ENCODE peak calls at places on chromosome 17, in four cellular contexts. Z, D, T and H are unnamed samples.

GRCh38 chr17:43952351-43952723 is 1.4 kb downstream of the PYY start:
- DNase-seq in Z (no peak), D (no peak), T (no peak), H (no peak)

GRCh38 chr17:72726936-72727335 is 365.6 kb downstream of the SLC39A11 start:
- DNase-seq in Z (no peak), D (no peak), T (peak; percentile 93), H (no peak)

GRCh38 chr17:63998050-63998720 is at the start of gene PRR29:
- DNase-seq in Z (no peak), D (peak; percentile 13), T (peak; percentile 82), H (no peak)

GRCh38 chr17:39928868-39929651 is 1.5 kb downstream of the LRRC3C start:
- DNase-seq in Z (peak; percentile 91), D (peak; percentile 92), T (no peak), H (peak; percentile 66)

GRCh38 chr17:39094607-39095308 is 56.7 kb downstream of the PLXDC1 start:
- DNase-seq in Z (no peak), D (no peak), T (no peak), H (no peak)

GRCh38 chr17:8151120-8151640 is 1.0 kb downstream of the PER1 start:
- DNase-seq in Z (peak; percentile 51), D (peak; percentile 82), T (peak; percentile 89), H (peak; percentile 77)

GRCh38 chr17:73396429-73397277 is 84.9 kb upstream of the CDC42EP4 start:
- DNase-seq in Z (no peak), D (no peak), T (no peak), H (no peak)

GRCh38 chr17:8489841-8490240 is 54.2 kb downstream of the NDEL1 start:
- DNase-seq in Z (no peak), D (no peak), T (no peak), H (no peak)

GRCh38 chr17:50344712-50345380 is 1.1 kb upstream of the XYLT2 start:
- DNase-seq in Z (no peak), D (no peak), T (no peak), H (no peak)

GRCh38 chr17:82933911-82934310 is 94.1 kb upstream of the ZNF750 start:
- DNase-seq in Z (no peak), D (no peak), T (no peak), H (no peak)

GRCh38 chr17:9291912-9292562 is 270.7 kb downstream of the NTN1 start:
- DNase-seq in Z (no peak), D (no peak), T (peak; percentile 16), H (peak; percentile 3)

GRCh38 chr17:15432807-15433547 is 34.4 kb downstream of the CDRT4 start:
- DNase-seq in Z (no peak), D (no peak), T (no peak), H (no peak)

GRCh38 chr17:78496311-78496710 is 80.9 kb downstream of the DNAH17 start:
- DNase-seq in Z (no peak), D (no peak), T (no peak), H (no peak)

GRCh38 chr17:27295945-27296344 is 2.0 kb downstream of the WSB1 start:
- DNase-seq in Z (no peak), D (no peak), T (no peak), H (no peak)

GRCh38 chr17:11209906-11210305 is 31.1 kb upstream of the SHISA6 start:
- DNase-seq in Z (no peak), D (no peak), T (no peak), H (no peak)

GRCh38 chr17:37327341-37328090 is 48.3 kb upstream of the C17orf78 start:
- DNase-seq in Z (peak; percentile 87), D (peak; percentile 86), T (no peak), H (peak; percentile 93)

GRCh38 chr17:48577946-48578615 is at the start of gene HOXB4:
- DNase-seq in Z (no peak), D (no peak), T (peak; percentile 85), H (no peak)

GRCh38 chr17:82698974-82699442 is 510 bp upstream of the RAB40B start:
- DNase-seq in Z (no peak), D (no peak), T (no peak), H (no peak)

GRCh38 chr17:79838541-79839274 is 532 bp downstream of the CBX4 start:
- DNase-seq in Z (no peak), D (peak; percentile 52), T (peak; percentile 80), H (no peak)
- TF ChIP-seq CTCF in Z (no peak), D (peak; percentile 36), T (no peak), H (no peak)

GRCh38 chr17:35972066-35972465 is 9.2 kb downstream of the CCL16 start:
- DNase-seq in Z (no peak), D (no peak), T (no peak), H (no peak)
- TF ChIP-seq CTCF in Z (no peak), D (no peak), T (no peak), H (no peak)

DNA sequence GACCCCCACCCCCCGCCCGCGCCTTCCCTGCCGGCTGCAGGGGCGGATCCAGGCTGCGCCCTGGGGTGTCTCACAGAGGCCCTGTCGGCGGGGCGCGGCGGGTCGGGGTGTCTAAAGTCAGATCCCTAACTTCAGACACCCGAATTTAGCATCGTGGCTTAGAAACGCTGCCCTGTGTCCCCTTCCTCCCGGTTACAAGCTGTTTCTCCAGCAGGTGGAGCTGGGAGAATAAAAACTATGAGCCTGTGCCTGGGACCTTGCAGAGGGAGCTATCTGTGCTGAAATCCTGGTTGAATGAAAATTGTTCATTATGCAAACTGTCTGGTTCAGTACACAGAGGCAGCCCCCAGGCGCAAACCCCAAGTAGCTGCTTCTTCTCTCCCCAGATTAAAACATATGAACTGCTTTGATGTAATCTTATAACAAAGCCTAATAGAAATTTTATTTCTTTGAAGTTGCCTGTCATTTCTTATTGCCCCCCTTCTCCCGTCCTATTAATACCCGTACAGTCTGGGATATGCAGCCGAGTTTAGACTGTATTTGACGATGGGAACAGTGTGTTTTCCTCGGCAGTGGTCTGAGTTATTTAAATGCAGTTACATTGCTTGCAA is 79.0 kb downstream of the RPA1 start:
- DNase-seq in Z (peak; percentile 14), D (peak; percentile 70), T (peak; percentile 79), H (peak; percentile 54)
- TF ChIP-seq CTCF in Z (peak; percentile 74), D (peak; percentile 84), T (peak; percentile 87), H (peak; percentile 83)

DNA sequence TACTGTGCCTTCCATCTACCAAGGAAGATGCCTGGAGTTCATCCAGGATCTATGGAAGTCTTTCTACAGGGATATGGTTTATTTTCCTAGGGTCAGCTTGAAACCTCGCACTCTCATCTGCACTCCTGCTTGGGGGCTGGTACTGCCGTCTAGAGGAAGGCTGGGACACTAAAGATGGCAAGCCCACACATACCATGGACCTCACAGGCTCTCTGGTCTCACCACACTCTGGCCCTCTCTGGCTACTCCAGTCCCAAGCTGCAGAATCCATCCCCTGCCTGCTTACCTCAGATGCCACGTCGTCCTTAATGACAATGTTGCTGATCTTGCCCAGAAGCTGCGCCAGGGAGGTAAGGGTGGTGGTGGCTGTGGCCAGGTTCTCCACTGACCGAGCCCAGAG is 2.1 kb upstream of the UNC119 start:
- DNase-seq in Z (no peak), D (no peak), T (no peak), H (no peak)
- TF ChIP-seq CTCF in Z (no peak), D (peak; percentile 55), T (no peak), H (no peak)

GRCh38 chr17:75268931-75269330 is 2.1 kb downstream of the MIF4GD start:
- DNase-seq in Z (no peak), D (no peak), T (no peak), H (no peak)

GRCh38 chr17:75267146-75267402 is 4.0 kb downstream of the MIF4GD start:
- DNase-seq in Z (no peak), D (no peak), T (no peak), H (no peak)

GRCh38 chr17:75265614-75266314 is 4.1 kb downstream of the MRPS7 start:
- DNase-seq in Z (no peak), D (no peak), T (no peak), H (no peak)

GRCh38 chr17:75266315-75267145 is 4.5 kb downstream of the MIF4GD start:
- DNase-seq in Z (no peak), D (no peak), T (no peak), H (no peak)

DNA sequence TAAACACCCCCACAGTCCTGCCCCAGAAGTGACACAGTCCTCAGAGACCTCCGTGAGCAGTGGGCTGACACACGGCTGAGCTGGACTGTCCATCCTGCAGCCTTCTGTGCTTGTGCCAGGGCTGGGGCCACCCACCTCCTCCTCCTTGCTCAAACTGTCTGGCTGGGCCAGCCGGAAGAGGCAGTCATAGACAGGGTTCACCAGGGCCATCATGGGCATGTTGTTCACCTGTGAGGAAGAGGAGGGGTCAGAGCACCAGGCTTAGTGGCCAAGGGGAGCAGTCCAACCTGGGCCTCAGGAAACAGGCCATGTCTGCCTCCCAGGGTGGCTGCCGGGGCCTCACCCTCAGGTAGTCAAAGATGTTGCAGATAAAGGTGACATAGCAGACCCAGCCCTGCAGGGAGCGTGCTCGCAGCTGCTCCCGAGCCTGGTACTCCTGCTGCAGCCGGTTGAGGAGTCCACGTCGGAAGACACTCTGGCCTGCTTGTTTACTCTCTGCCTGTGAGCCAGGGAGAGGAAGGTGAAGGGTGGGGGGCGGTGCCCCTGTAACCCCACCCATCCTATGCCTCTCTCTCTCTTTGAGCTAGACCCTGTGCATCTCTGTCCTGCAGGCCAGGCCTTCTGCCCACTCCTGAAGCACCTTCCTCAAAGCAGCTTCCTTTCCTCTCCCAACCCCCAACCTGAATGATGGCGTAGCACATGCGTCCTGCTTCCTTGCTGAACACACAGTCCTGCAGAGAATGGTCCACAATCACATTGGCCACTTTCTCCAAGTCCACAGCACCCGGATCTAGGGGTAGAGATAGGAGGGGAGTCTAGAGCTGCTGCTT is 3.4 kb downstream of the MIF4GD start:
- DNase-seq in Z (no peak), D (no peak), T (no peak), H (no peak)
- TF ChIP-seq CTCF in Z (no peak), D (peak; percentile 21), T (peak; percentile 29), H (no peak)

DNA sequence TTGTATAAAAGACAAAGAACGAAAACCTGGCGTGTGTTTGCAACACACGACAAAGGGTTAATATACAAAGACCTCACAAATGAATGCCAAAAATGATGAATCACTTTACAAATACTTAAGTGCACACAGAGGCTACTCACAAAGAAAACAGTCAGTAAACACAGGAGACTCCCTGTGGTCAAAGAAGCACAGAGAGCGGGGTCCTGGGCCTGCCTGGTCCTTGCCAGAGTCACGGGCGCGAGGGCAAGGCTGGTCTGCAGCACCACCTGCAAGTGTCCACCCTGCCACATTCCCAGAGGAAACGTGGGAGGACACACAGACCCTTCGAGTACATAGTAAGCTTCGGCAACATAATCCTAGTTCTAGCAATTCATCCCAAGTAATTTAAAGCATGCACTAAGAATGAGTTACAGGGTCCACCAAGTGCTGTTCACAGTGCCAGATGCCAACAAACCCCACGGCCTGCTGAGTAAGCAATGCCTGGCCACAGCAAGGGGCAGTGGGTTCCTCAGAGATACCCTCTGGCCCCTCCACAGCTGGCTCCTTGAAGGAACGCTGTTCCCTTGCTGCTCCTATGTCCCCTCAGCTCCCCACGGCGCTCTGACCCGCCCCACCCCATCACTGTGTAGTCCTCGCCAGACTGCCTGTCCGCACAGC is 24.6 kb upstream of the FAAP100 start:
- DNase-seq in Z (no peak), D (peak; percentile 82), T (no peak), H (no peak)
- TF ChIP-seq CTCF in Z (peak; percentile 12), D (peak; percentile 13), T (no peak), H (peak; percentile 15)

GRCh38 chr17:76458580-76459490 is 5.9 kb upstream of the UBE2O start:
- DNase-seq in Z (no peak), D (peak; percentile 54), T (peak; percentile 88), H (no peak)
- TF ChIP-seq CTCF in Z (peak; percentile 87), D (peak; percentile 74), T (peak; percentile 95), H (peak; percentile 59)